ENCODE peak calls at places on chromosomes 7 and 10, in ten cellular contexts. I, Z, K, O, U, L, J, H, N and B are unnamed samples.

GRCh38 chr10:58326967-58327381 is 7.8 kb upstream of the UBE2D1 start:
- DNase-seq in I (no peak), Z (no peak), K (no peak), O (no peak), U (no peak), L (peak; percentile 42), J (no peak), H (no peak), N (peak; percentile 67), B (peak; percentile 56)

GRCh38 chr10:101287922-101288638 is 58.8 kb upstream of the LBX1 start:
- DNase-seq in I (no peak), Z (no peak), K (peak; percentile 54), O (no peak), U (peak; percentile 61), L (peak; percentile 20), J (peak; percentile 80), H (no peak), N (no peak), B (no peak)

GRCh38 chr7:90250601-90251303 is 5.8 kb downstream of the CFAP69 start:
- DNase-seq in I (no peak), Z (no peak), K (no peak), O (no peak), U (no peak), L (peak; percentile 40), J (no peak), H (no peak), N (no peak), B (no peak)

GRCh38 chr7:47357398-47357797 is 224.5 kb downstream of the TNS3 start:
- DNase-seq in I (no peak), Z (peak; percentile 62), K (no peak), O (no peak), U (no peak), L (no peak), J (no peak), H (no peak), N (no peak), B (no peak)

GRCh38 chr7:138886501-138886917 is 88.5 kb upstream of the ATP6V0A4 start:
- DNase-seq in I (no peak), Z (peak; percentile 65), K (peak; percentile 67), O (peak; percentile 31), U (peak; percentile 74), L (peak; percentile 73), J (peak; percentile 39), H (peak; percentile 45), N (no peak), B (peak; percentile 16)

GRCh38 chr7:139743267-139743966 is 34.4 kb downstream of the HIPK2 start:
- DNase-seq in I (no peak), Z (no peak), K (no peak), O (no peak), U (no peak), L (no peak), J (no peak), H (no peak), N (no peak), B (no peak)

GRCh38 chr7:39686261-39686924 is 63.0 kb downstream of the RALA start:
- DNase-seq in I (no peak), Z (no peak), K (no peak), O (no peak), U (no peak), L (peak; percentile 47), J (no peak), H (no peak), N (no peak), B (peak; percentile 18)

GRCh38 chr10:100562008-100562672 is 26.4 kb downstream of the HIF1AN start:
- DNase-seq in I (peak; percentile 68), Z (peak; percentile 67), K (peak; percentile 84), O (peak; percentile 92), U (peak; percentile 79), L (peak; percentile 55), J (peak; percentile 88), H (peak; percentile 63), N (no peak), B (peak; percentile 40)

GRCh38 chr7:6446977-6447588 is 671 bp downstream of the DAGLB start:
- DNase-seq in I (peak; percentile 19), Z (peak; percentile 91), K (peak; percentile 86), O (peak; percentile 80), U (peak; percentile 82), L (peak; percentile 87), J (peak; percentile 59), H (peak; percentile 86), N (peak; percentile 84), B (peak; percentile 82)

GRCh38 chr7:6447589-6448210 is at the start of gene DAGLB:
- DNase-seq in I (peak; percentile 94), Z (peak; percentile 94), K (peak; percentile 93), O (peak; percentile 98), U (peak; percentile 97), L (peak; percentile 88), J (peak; percentile 98), H (peak; percentile 97), N (peak; percentile 96), B (peak; percentile 64)

GRCh38 chr7:6448943-6449543 is 1.3 kb upstream of the DAGLB start:
- DNase-seq in I (no peak), Z (no peak), K (no peak), O (no peak), U (no peak), L (no peak), J (no peak), H (no peak), N (no peak), B (no peak)

GRCh38 chr7:6453737-6454136 is 6.0 kb upstream of the DAGLB start:
- DNase-seq in I (no peak), Z (no peak), K (peak; percentile 84), O (peak; percentile 95), U (no peak), L (peak; percentile 93), J (no peak), H (peak; percentile 29), N (no peak), B (peak; percentile 96)

DNA sequence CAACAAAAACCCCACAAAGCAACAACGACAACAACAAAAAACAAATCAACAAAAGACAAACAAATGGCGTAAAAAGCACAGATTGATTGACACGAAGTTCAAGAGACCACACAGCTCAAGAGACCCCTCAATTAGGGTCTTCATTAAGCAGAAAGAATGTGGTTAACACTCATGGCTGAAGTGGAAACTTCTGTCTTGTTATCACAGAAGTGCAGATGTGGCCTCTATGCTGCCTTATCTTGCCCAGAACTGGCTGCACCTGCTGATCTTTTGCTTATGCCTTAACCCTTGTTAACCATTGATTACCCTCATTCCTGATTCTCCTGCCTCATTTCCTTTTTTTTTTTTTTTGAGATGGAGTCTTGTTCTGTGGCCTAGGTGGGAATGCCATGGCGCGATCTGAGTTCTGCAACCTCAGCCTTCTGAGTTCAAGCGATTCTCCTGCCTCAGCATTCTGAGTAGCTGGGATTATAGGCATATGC is 3.5 kb upstream of the DAGLB start:
- DNase-seq in I (no peak), Z (no peak), K (no peak), O (no peak), U (peak; percentile 84), L (no peak), J (no peak), H (no peak), N (no peak), B (no peak)
- H3K27ac ChIP-seq in I (no peak overlapping the region), Z (no peak overlapping the region), K (no peak overlapping the region), O (peak overlapping the region; percentile 66), U (no peak overlapping the region), L (no peak overlapping the region), J (no peak overlapping the region), H (no peak overlapping the region), N (no peak overlapping the region), B (no peak overlapping the region)

DNA sequence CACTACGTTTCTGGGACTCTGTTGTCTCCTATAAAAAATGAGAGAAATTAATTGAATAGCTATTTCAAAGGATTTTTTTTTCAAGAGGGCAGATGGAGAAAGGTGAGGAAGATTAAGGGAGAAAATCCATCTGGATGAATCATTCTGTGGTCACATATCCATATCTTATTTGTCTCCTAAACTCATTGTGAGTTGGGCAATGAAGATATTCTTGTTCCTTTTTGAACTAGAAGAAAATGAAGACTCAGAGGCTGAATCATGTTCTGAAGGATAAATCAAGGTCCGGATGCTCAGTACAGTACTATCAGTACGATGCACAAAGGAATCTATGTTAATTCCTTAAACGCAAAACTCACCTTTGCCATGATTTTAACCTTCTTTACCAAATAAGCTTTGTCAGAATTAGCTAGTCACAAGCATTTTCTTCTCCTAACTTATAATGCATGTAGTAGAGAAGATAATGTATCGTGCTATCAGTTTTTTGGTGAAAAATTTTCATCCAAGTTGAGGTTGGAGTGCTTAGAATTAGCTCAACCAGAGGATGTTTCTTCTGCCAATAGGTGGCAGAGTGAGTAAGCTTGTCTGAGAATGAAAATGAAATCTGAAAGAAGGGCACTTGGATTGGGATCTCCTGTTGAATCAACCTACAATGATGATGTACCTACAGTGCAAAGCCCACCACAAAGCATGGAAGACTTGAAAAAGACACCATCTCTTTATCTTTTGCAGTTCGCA is 446.9 kb downstream of the KIF20B start:
- DNase-seq in I (no peak), Z (no peak), K (peak; percentile 28), O (peak; percentile 66), U (no peak), L (peak; percentile 22), J (peak; percentile 45), H (no peak), N (no peak), B (peak; percentile 92)
- TF ChIP-seq CTCF in I (no peak), Z (no peak), K (peak; percentile 47), O (peak; percentile 60), U (no peak), L (peak; percentile 47), J (peak; percentile 68), H (peak; percentile 43), N (peak; percentile 26), B (peak; percentile 84)

GRCh38 chr7:148299335-148299734 is 291.2 kb upstream of the C7orf33 start:
- DNase-seq in I (no peak), Z (no peak), K (no peak), O (no peak), U (no peak), L (no peak), J (no peak), H (no peak), N (no peak), B (no peak)
- H3K27ac ChIP-seq in I (no peak overlapping the region), Z (no peak overlapping the region), K (no peak overlapping the region), O (no peak overlapping the region), U (no peak overlapping the region), L (no peak overlapping the region), J (no peak overlapping the region), H (no peak overlapping the region), N (no peak overlapping the region), B (no peak overlapping the region)

GRCh38 chr10:117743517-117743916 is 201.0 kb downstream of the EMX2 start:
- DNase-seq in I (no peak), Z (no peak), K (no peak), O (no peak), U (no peak), L (no peak), J (no peak), H (no peak), N (no peak), B (no peak)

GRCh38 chr10:117740696-117741222 is 198.2 kb downstream of the EMX2 start:
- DNase-seq in I (no peak), Z (no peak), K (no peak), O (no peak), U (no peak), L (no peak), J (peak; percentile 70), H (no peak), N (no peak), B (no peak)

GRCh38 chr10:117740088-117740487 is 197.5 kb downstream of the EMX2 start:
- DNase-seq in I (no peak), Z (no peak), K (no peak), O (no peak), U (no peak), L (no peak), J (no peak), H (no peak), N (no peak), B (no peak)

GRCh38 chr10:117745301-117745700 is 202.8 kb downstream of the EMX2 start:
- DNase-seq in I (no peak), Z (no peak), K (no peak), O (no peak), U (no peak), L (no peak), J (no peak), H (no peak), N (no peak), B (no peak)

GRCh38 chr10:117741524-117741923 is 199.0 kb downstream of the EMX2 start:
- DNase-seq in I (no peak), Z (no peak), K (no peak), O (no peak), U (no peak), L (no peak), J (no peak), H (no peak), N (no peak), B (no peak)
- TF ChIP-seq CTCF in I (no peak), Z (no peak), K (no peak), O (peak; percentile 7), U (no peak), L (no peak), J (peak; percentile 44), H (no peak), N (no peak), B (peak; percentile 20)